ENCODE peak calls at places on chromosomes 4 and X, in six cellular contexts. Z is SK-N-SH, C is K562, R is HepG2, H is GM12891, I is H1. D is an unnamed sample.

GRCh38 chr4:143353797-143354196 is 17.1 kb downstream of the GAB1 start:
- DNase-seq in C (no peak), H (no peak), Z (no peak), I (no peak), R (no peak), D (no peak)

GRCh38 chr4:138911903-138912713 is 103.5 kb upstream of the NOCT start:
- DNase-seq in R (no peak), I (no peak), Z (peak), C (no peak), H (no peak), D (no peak)

GRCh38 chr4:11480683-11481082 is 52.0 kb upstream of the HS3ST1 start:
- DNase-seq in H (no peak), I (no peak), C (no peak), Z (no peak), R (no peak), D (no peak)

GRCh38 chr4:180153587-180153986 is 2089.6 kb upstream of the TENM3 start:
- DNase-seq in I (no peak), R (no peak), Z (no peak), H (no peak), C (no peak), D (no peak)

GRCh38 chr4:69775488-69775887 is 15.1 kb upstream of the SULT1B1 start:
- DNase-seq in H (no peak), Z (no peak), C (no peak), I (no peak), R (no peak), D (no peak)

GRCh38 chr4:77443941-77444340 is 161.7 kb upstream of the CXCL13 start:
- DNase-seq in Z (no peak), R (no peak), H (no peak), I (no peak), C (no peak), D (no peak)

GRCh38 chr4:44493924-44494323 is 45.3 kb upstream of the KCTD8 start:
- DNase-seq in R (peak), I (no peak), C (peak), H (no peak), Z (peak), D (no peak)

GRCh38 chr4:40630335-40631021 is 814 bp upstream of the RBM47 start:
- DNase-seq in C (no peak), I (peak), R (no peak), Z (peak), H (peak), D (peak)

GRCh38 chrX:96424007-96424406 is 260.6 kb upstream of the DIAPH2 start:
- DNase-seq in C (no peak), R (no peak), H (no peak), Z (no peak), I (no peak), D (no peak)

GRCh38 chrX:24859211-24859841 is 156.4 kb downstream of the ARX start:
- DNase-seq in C (no peak), I (no peak), H (no peak), Z (no peak), R (no peak), D (no peak)

GRCh38 chr4:41734366-41734765 is 14.2 kb downstream of the PHOX2B start:
- DNase-seq in C (no peak), Z (no peak), I (no peak), R (no peak), H (no peak), D (no peak)

GRCh38 chr4:150096625-150097024 is 18.4 kb downstream of the DCLK2 start:
- DNase-seq in Z (no peak), H (no peak), C (no peak), R (no peak), I (no peak), D (no peak)

GRCh38 chr4:149370002-149370401 is 445.6 kb downstream of the IQCM start:
- DNase-seq in C (no peak), I (no peak), R (peak), Z (no peak), H (no peak), D (no peak)

GRCh38 chr4:139129206-139129605 is 47.8 kb downstream of the ELF2 start:
- DNase-seq in Z (no peak), I (no peak), C (no peak), R (no peak), H (no peak), D (no peak)

GRCh38 chrX:108216405-108216804 is 124.8 kb downstream of the ATG4A start:
- DNase-seq in Z (no peak), I (no peak), H (no peak), R (no peak), C (no peak), D (no peak)

GRCh38 chr4:128913228-128913627 is 103.7 kb downstream of the JADE1 start:
- DNase-seq in H (no peak), I (no peak), Z (no peak), C (no peak), R (no peak), D (no peak)

GRCh38 chr4:118942465-118942864 is 53.8 kb downstream of the SYNPO2 start:
- DNase-seq in H (no peak), R (no peak), C (no peak), Z (peak), I (no peak), D (no peak)

GRCh38 chr4:37825943-37826281 is 574 bp upstream of the PGM2 start:
- DNase-seq in Z (peak), C (peak), I (no peak), R (no peak), H (no peak), D (no peak)

GRCh38 chrX:78321809-78322208 is 5.6 kb downstream of the CYSLTR1 start:
- DNase-seq in R (no peak), Z (no peak), H (peak), I (no peak), C (no peak), D (peak)

GRCh38 chr4:185395255-185395955 is at the start of gene LRP2BP:
- DNase-seq in C (no peak), Z (no peak), H (no peak), R (peak), I (no peak), D (no peak)

GRCh38 chr4:2804449-2804972 is 11.6 kb downstream of the SH3BP2 start:
- DNase-seq in Z (no peak), R (no peak), I (no peak), C (no peak), H (no peak), D (no peak)

GRCh38 chrX:77167993-77168392 is 279.2 kb upstream of the FGF16 start:
- DNase-seq in Z (no peak), I (no peak), H (no peak), C (no peak), R (peak), D (no peak)

GRCh38 chr4:72557021-72557420 is 12.0 kb downstream of the ADAMTS3 start:
- DNase-seq in H (no peak), I (no peak), C (no peak), R (no peak), Z (no peak), D (no peak)

GRCh38 chrX:71547339-71547738 is 14.4 kb downstream of the OGT start:
- DNase-seq in H (no peak), Z (no peak), I (no peak), C (no peak), R (no peak), D (no peak)

GRCh38 chrX:48968377-48968776 is 3.3 kb downstream of the KCND1 start:
- DNase-seq in R (no peak), I (no peak), H (no peak), Z (no peak), C (no peak), D (no peak)

GRCh38 chr4:140103676-140104075 is 50.3 kb downstream of the MAML3 start:
- DNase-seq in H (no peak), R (no peak), Z (no peak), I (no peak), C (no peak), D (no peak)

GRCh38 chrX:39652336-39652735 is 445.4 kb downstream of the BCOR start:
- DNase-seq in C (peak), R (no peak), Z (peak), I (no peak), H (peak), D (peak)

GRCh38 chrX:109684136-109684535 is 48.9 kb downstream of the ACSL4 start:
- DNase-seq in I (no peak), C (no peak), Z (no peak), R (no peak), H (no peak), D (no peak)

GRCh38 chr4:183636488-183636887 is 22.5 kb downstream of the RWDD4 start:
- DNase-seq in H (no peak), Z (no peak), I (no peak), C (no peak), R (no peak), D (no peak)

GRCh38 chr4:103365285-103365684 is 167.1 kb upstream of the CENPE start:
- DNase-seq in I (no peak), R (no peak), H (no peak), C (no peak), Z (no peak), D (no peak)

GRCh38 chr4:97153042-97153441 is 990.2 kb downstream of the STPG2 start:
- DNase-seq in C (no peak), R (peak), I (no peak), H (no peak), Z (peak), D (no peak)

GRCh38 chr4:31518796-31519250 is 798.7 kb downstream of the PCDH7 start:
- DNase-seq in I (no peak), C (no peak), H (no peak), R (no peak), Z (no peak), D (no peak)

GRCh38 chrX:124388562-124388961 is 42.2 kb downstream of the SH2D1A start:
- DNase-seq in R (peak), Z (peak), I (no peak), H (no peak), C (peak), D (no peak)

GRCh38 chr4:111717916-111718315 is 427.3 kb upstream of the FAM241A start:
- DNase-seq in Z (no peak), I (no peak), R (no peak), H (no peak), C (no peak), D (no peak)

GRCh38 chr4:74549936-74550335 is 105.0 kb downstream of the AREG start:
- DNase-seq in R (no peak), H (no peak), Z (no peak), C (no peak), I (no peak), D (no peak)

DNA sequence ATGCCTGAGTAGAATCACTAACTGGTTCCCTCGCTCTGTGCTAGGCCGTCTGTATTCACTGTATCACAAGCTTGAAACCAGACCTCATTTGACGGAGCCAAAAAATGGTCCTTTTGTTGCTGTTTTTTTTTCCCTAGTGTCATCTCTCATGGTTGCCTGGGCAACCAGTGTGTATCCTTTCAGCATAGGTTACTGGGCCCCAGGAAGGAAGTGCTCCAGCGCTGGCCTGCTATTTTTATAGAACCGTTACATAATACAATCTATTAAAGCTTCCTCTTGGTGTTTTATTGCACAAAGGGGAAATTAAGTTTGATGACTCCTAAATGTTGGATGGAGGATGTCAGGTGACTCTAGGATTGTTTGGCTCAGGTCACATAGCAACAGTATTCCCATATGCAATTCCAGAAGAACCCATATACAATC is 220.4 kb downstream of the SPRY1 start:
- DNase-seq in C (no peak), H (no peak), I (no peak), Z (peak), R (no peak), D (no peak)
- TF ChIP-seq TAF1 in C (no peak), H (no peak), I (no peak), Z (no peak), R (no peak), D (no peak)

DNA sequence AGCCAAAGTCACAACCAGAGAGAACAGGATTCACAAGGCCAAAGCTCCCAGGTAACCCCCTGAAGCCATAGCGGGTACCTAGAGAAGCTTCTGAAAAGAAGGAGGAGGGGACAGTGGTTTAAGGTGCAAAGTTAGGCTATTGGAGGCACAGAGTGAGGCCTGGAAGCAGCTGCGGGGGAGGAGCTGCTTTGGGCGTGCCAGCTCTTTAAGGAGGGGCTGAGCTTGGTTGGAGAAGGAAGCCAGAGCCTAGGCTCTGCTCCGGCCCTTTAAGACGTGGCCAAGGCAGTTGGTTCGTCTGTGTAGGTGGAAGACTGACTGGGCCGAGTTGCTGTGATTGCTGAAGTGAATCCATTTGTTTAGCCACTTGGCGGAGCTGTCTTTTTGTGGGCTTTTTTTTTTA is 1.5 kb downstream of the KLF8 start:
- DNase-seq in H (no peak), C (no peak), Z (no peak), I (peak), R (no peak), D (peak)
- TF ChIP-seq TAF1 in H (no peak), C (no peak), Z (no peak), I (peak), R (no peak), D (no peak)

GRCh38 chr4:47031011-47031678 is at the start of gene GABRB1:
- DNase-seq in H (no peak), I (peak), C (no peak), R (no peak), Z (peak), D (no peak)
- TF ChIP-seq TAF1 in H (no peak), I (no peak), C (no peak), R (no peak), Z (no peak), D (no peak)

GRCh38 chrX:42109428-42109827 is 186.1 kb upstream of the CASK start:
- DNase-seq in Z (no peak), C (no peak), R (no peak), H (no peak), I (no peak), D (no peak)

GRCh38 chrX:42107495-42108139 is 184.3 kb upstream of the CASK start:
- DNase-seq in H (no peak), R (no peak), C (no peak), Z (no peak), I (no peak), D (no peak)

GRCh38 chrX:42102586-42103282 is 179.4 kb upstream of the CASK start:
- DNase-seq in C (no peak), H (no peak), R (no peak), I (no peak), Z (no peak), D (no peak)

GRCh38 chrX:42106556-42106955 is 183.2 kb upstream of the CASK start:
- DNase-seq in Z (no peak), H (no peak), I (no peak), C (no peak), R (no peak), D (no peak)

DNA sequence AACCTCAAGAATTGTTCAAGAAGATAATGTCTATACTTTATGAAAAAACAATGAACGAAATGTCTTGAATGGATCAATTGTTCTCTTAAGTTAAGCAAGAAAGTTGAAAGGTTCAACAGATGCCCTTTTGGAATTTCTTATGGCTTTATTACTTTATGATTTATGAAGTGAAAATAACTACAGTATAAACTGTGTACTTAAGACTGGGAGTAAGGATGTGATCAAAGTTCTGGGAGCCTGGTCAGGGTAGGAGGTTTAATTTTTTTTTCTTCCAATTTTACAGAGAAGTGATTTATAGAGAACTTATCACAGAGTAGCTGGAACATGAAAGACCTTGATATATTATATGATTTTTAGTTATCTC is 184.8 kb upstream of the CASK start:
- DNase-seq in R (no peak), C (no peak), Z (no peak), I (no peak), H (no peak), D (no peak)
- TF ChIP-seq TAF1 in R (no peak), C (no peak), Z (no peak), I (no peak), H (no peak), D (no peak)

DNA sequence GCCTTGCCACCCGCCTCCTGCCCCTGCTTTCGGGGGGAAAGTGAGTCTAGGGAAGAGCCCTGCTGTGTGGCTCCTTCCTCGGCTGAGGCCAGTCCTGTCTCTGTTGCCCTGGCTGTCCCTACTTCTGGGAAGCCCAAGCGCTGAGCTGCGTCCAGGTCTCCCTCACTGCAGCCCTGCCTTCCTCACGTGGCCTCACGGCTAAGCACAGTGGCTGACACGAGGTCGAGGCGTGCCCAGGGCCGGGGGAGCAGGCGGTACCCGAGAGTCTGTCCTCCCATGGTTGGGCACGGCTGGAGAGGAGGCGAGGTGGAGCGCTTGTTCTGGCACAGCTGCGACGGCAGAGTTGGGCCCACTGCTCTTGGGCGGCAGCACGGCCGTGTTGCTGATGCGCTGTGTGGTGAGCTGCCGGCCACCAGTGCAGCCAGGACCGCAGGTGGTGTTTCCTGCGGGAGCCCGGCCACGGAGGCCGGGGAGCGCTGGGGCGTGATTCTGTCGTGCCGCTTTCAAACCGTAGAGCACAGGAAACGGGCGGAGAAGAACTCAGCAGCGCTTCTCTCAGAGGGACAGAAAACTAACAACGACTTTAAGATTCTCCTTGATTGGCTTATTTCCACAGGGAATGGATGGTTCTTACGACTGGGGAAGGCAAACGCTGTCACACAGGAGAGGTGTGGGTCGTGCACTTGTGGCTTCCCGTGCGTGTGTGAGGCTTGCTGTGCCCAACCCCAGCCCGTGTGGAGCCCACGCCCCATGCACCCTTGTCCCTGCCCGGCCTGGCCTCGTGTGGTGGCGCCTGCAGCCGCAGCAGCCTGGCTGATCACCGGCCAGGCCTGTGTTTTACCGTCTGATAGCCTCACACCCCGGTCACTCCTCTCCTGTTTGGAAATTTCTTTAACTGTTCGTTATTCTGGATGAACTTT is 21.4 kb downstream of the MAEA start:
- DNase-seq in C (no peak), R (no peak), I (no peak), H (no peak), Z (no peak), D (no peak)
- TF ChIP-seq TAF1 in C (no peak), R (no peak), I (no peak), H (no peak), Z (no peak), D (no peak)